ENCODE peak calls at places on chromosomes 6 and 20, in five cellular contexts. E is mesenchymal stem cell; P is A549; C is AG20443; J is effector CD4-positive, alpha-beta T cell. S is an unnamed sample.

GRCh38 chr6:119220452-119220851 is 129.1 kb downstream of the MAN1A1 start:
- DNase-seq in P (no peak), E (no peak), C (no peak), J (no peak), S (no peak)

GRCh38 chr20:48760403-48760889 is 67.4 kb downstream of the PREX1 start:
- DNase-seq in J (peak), E (no peak), P (no peak), C (peak), S (no peak)

GRCh38 chr20:23647346-23647745 is 9.6 kb upstream of the CST3 start:
- DNase-seq in P (no peak), J (no peak), E (no peak), C (no peak), S (no peak)

GRCh38 chr6:109695468-109695867 is 4.4 kb downstream of the FIG4 start:
- DNase-seq in J (no peak), C (no peak), P (no peak), E (no peak), S (no peak)

GRCh38 chr20:19802492-19803158 is 44.6 kb downstream of the RIN2 start:
- DNase-seq in E (peak), J (no peak), P (peak), C (no peak), S (no peak)

GRCh38 chr20:7520361-7520760 is 419.9 kb downstream of the HAO1 start:
- DNase-seq in P (no peak), C (no peak), J (no peak), E (no peak), S (no peak)

GRCh38 chr6:34951741-34952140 is 62.7 kb downstream of the ANKS1A start:
- DNase-seq in E (no peak), P (no peak), C (no peak), J (no peak), S (no peak)

GRCh38 chr6:161542581-161542980 is 268.7 kb upstream of the AGPAT4 start:
- DNase-seq in P (no peak), J (no peak), C (no peak), E (no peak), S (no peak)

GRCh38 chr6:103800131-103800670 is 1059.5 kb downstream of the HACE1 start:
- DNase-seq in C (no peak), E (no peak), J (no peak), P (no peak), S (no peak)

GRCh38 chr20:37334450-37334849 is 11.5 kb upstream of the SRC start:
- DNase-seq in J (no peak), P (no peak), E (no peak), C (no peak), S (no peak)

GRCh38 chr6:170180671-170181337 is 110.1 kb downstream of the DLL1 start:
- DNase-seq in J (no peak), E (no peak), P (no peak), C (no peak), S (no peak)

GRCh38 chr6:112899541-112899940 is 552.4 kb downstream of the RFPL4B start:
- DNase-seq in E (no peak), J (no peak), P (no peak), C (no peak), S (no peak)

GRCh38 chr20:59184880-59185447 is 21.3 kb downstream of the ZNF831 start:
- DNase-seq in E (no peak), C (no peak), P (no peak), J (no peak), S (no peak)

GRCh38 chr6:157527471-157527907 is 146.5 kb downstream of the ZDHHC14 start:
- DNase-seq in E (peak), C (no peak), P (no peak), J (no peak), S (peak)

GRCh38 chr6:36738108-36738507 is 40.5 kb downstream of the RAB44 start:
- DNase-seq in P (no peak), C (no peak), E (no peak), J (no peak), S (no peak)

S was measured in pancreas.